ENCODE peak calls at places on chromosomes 11 and 22, in four cellular contexts. One of them, this sample, is unnamed.

GRCh38 chr11:34531663-34532062 is 18.1 kb upstream of the ELF5 start:
- DNase-seq in T47D: no peak
- DNase-seq in astrocyte: no peak
- DNase-seq in cardiac muscle cell: no peak
- DNase-seq in this sample: no peak

GRCh38 chr11:46127150-46127638 is 5.9 kb upstream of the PHF21A start:
- DNase-seq in astrocyte: peak
- DNase-seq in cardiac muscle cell: peak
- DNase-seq in T47D: peak
- DNase-seq in this sample: peak

GRCh38 chr11:34232810-34233209 is 125.0 kb downstream of the ABTB2 start:
- DNase-seq in cardiac muscle cell: no peak
- DNase-seq in T47D: no peak
- DNase-seq in astrocyte: no peak
- DNase-seq in this sample: no peak

GRCh38 chr11:115741376-115741775 is 237.2 kb upstream of the CADM1 start:
- DNase-seq in T47D: peak
- DNase-seq in cardiac muscle cell: no peak
- DNase-seq in astrocyte: no peak
- DNase-seq in this sample: no peak

GRCh38 chr22:17700778-17701177 is 62.2 kb downstream of the BCL2L13 start:
- DNase-seq in cardiac muscle cell: peak
- DNase-seq in T47D: no peak
- DNase-seq in astrocyte: no peak
- DNase-seq in this sample: no peak

GRCh38 chr11:118910309-118911112 is 15.2 kb downstream of the BCL9L start:
- DNase-seq in cardiac muscle cell: peak
- DNase-seq in T47D: peak
- DNase-seq in astrocyte: peak
- DNase-seq in this sample: peak

GRCh38 chr22:44154431-44154942 is 26.2 kb upstream of the PARVG start:
- DNase-seq in astrocyte: peak
- DNase-seq in T47D: no peak
- DNase-seq in cardiac muscle cell: peak
- DNase-seq in this sample: no peak

GRCh38 chr11:36069576-36070214 is 125.8 kb downstream of the LDLRAD3 start:
- DNase-seq in T47D: peak
- DNase-seq in astrocyte: no peak
- DNase-seq in cardiac muscle cell: no peak
- DNase-seq in this sample: no peak

GRCh38 chr11:46335858-46336600 is 11.2 kb upstream of the DGKZ start:
- DNase-seq in T47D: no peak
- DNase-seq in cardiac muscle cell: no peak
- DNase-seq in astrocyte: no peak
- DNase-seq in this sample: no peak

GRCh38 chr22:37321288-37321687 is 39.0 kb downstream of the CYTH4 start:
- DNase-seq in astrocyte: no peak
- DNase-seq in cardiac muscle cell: no peak
- DNase-seq in T47D: peak
- DNase-seq in this sample: no peak

GRCh38 chr11:87038235-87038960 is 664 bp downstream of the TMEM135 start:
- DNase-seq in astrocyte: no peak
- DNase-seq in cardiac muscle cell: no peak
- DNase-seq in T47D: peak
- DNase-seq in this sample: no peak

GRCh38 chr11:2792376-2793250 is 92.8 kb upstream of the KCNQ1OT1 start:
- DNase-seq in astrocyte: no peak
- DNase-seq in T47D: no peak
- DNase-seq in cardiac muscle cell: no peak
- DNase-seq in this sample: no peak

GRCh38 chr11:118522571-118523072 is 4.7 kb upstream of the TTC36 start:
- DNase-seq in astrocyte: peak
- DNase-seq in T47D: peak
- DNase-seq in cardiac muscle cell: peak
- DNase-seq in this sample: peak

GRCh38 chr11:14499178-14499559 is 442 bp downstream of the COPB1 start:
- DNase-seq in cardiac muscle cell: peak
- DNase-seq in T47D: peak
- DNase-seq in astrocyte: no peak
- DNase-seq in this sample: no peak

GRCh38 chr11:57197762-57198161 is 16.0 kb downstream of the LRRC55 start:
- DNase-seq in astrocyte: no peak
- DNase-seq in cardiac muscle cell: no peak
- DNase-seq in T47D: no peak
- DNase-seq in this sample: no peak

GRCh38 chr11:64604458-64605247 is 13.6 kb downstream of the SLC22A12 start:
- DNase-seq in T47D: no peak
- DNase-seq in astrocyte: no peak
- DNase-seq in cardiac muscle cell: no peak
- DNase-seq in this sample: no peak

GRCh38 chr11:86460461-86461404 is 86.0 kb downstream of the CCDC81 start:
- DNase-seq in cardiac muscle cell: peak
- DNase-seq in T47D: no peak
- DNase-seq in astrocyte: peak
- DNase-seq in this sample: no peak

GRCh38 chr11:1943977-1944376 is 3.2 kb upstream of the MRPL23 start:
- DNase-seq in T47D: peak
- DNase-seq in astrocyte: peak
- DNase-seq in cardiac muscle cell: peak
- DNase-seq in this sample: no peak

GRCh38 chr11:6610591-6610990 is 1.4 kb downstream of the TAF10 start:
- DNase-seq in cardiac muscle cell: no peak
- DNase-seq in astrocyte: no peak
- DNase-seq in T47D: no peak
- DNase-seq in this sample: no peak

This sample was measured in NCI-H460.